ENCODE peak calls at places on chromosomes 5 and 9, in five cellular contexts. K is GM23338, Y is tibial artery, M is SK-N-SH, X is neural progenitor cell. W is an unnamed sample.

GRCh38 chr9:11064853-11065252 is 452.1 kb upstream of the PTPRD start:
- DNase-seq in M (peak; percentile 3), K (no peak), Y (no peak), X (no peak), W (peak; percentile 37)

GRCh38 chr5:135145985-135146384 is 112.0 kb upstream of the PITX1 start:
- DNase-seq in Y (no peak), X (no peak), M (no peak), K (no peak), W (no peak)

GRCh38 chr5:61280766-61281427 is 51.2 kb upstream of the ZSWIM6 start:
- DNase-seq in M (no peak), X (no peak), Y (no peak), K (no peak), W (no peak)

GRCh38 chr9:137453643-137454081 is 5.5 kb downstream of the NSMF start:
- DNase-seq in X (peak; percentile 97), K (peak; percentile 96), M (peak; percentile 93), Y (peak; percentile 84), W (peak; percentile 91)

GRCh38 chr5:35854248-35854647 is 2.4 kb upstream of the IL7R start:
- DNase-seq in Y (no peak), K (no peak), X (no peak), M (no peak), W (no peak)

GRCh38 chr9:130154816-130155215 is 17.4 kb upstream of the NCS1 start:
- DNase-seq in K (no peak), Y (no peak), M (no peak), X (no peak), W (no peak)

GRCh38 chr5:150512368-150512747 is 4.4 kb downstream of the NDST1 start:
- DNase-seq in K (no peak), M (no peak), Y (no peak), X (no peak), W (no peak)

GRCh38 chr9:69222953-69223352 is 48.9 kb downstream of the TJP2 start:
- DNase-seq in X (no peak), M (no peak), K (no peak), Y (no peak), W (no peak)

GRCh38 chr5:32506251-32506661 is 61.7 kb upstream of the ZFR start:
- DNase-seq in X (no peak), Y (no peak), K (no peak), M (no peak), W (no peak)

GRCh38 chr5:151822141-151822540 is 50.4 kb downstream of the G3BP1 start:
- DNase-seq in X (no peak), M (no peak), K (no peak), Y (no peak), W (no peak)

GRCh38 chr5:73998496-73998895 is 372.5 kb downstream of the ARHGEF28 start:
- DNase-seq in Y (no peak), M (no peak), K (no peak), X (no peak), W (no peak)

GRCh38 chr9:109182940-109183798 is 16.1 kb upstream of the FRRS1L start:
- DNase-seq in M (peak; percentile 62), Y (no peak), K (peak; percentile 73), X (peak; percentile 58), W (no peak)

GRCh38 chr9:38158628-38159027 is 89.6 kb upstream of the SHB start:
- DNase-seq in K (no peak), Y (no peak), M (no peak), X (no peak), W (no peak)

GRCh38 chr5:170491479-170491878 is 12.3 kb upstream of the KCNIP1 start:
- DNase-seq in M (no peak), Y (no peak), K (no peak), X (no peak), W (no peak)

GRCh38 chr9:37999501-38000189 is 69.4 kb downstream of the SHB start:
- DNase-seq in Y (no peak), K (no peak), M (no peak), X (peak; percentile 37), W (no peak)

GRCh38 chr5:125874717-125875116 is 548.5 kb upstream of the GRAMD2B start:
- DNase-seq in X (no peak), M (no peak), K (peak; percentile 63), Y (no peak), W (no peak)

GRCh38 chr5:136749016-136749415 is 383.7 kb upstream of the TRPC7 start:
- DNase-seq in K (no peak), M (no peak), Y (no peak), X (no peak), W (no peak)

GRCh38 chr9:104386425-104387069 is 117.5 kb upstream of the OR13F1 start:
- DNase-seq in M (peak; percentile 41), K (peak; percentile 71), Y (no peak), X (peak; percentile 54), W (no peak)

GRCh38 chr5:59525957-59526356 is 367.6 kb downstream of the PDE4D start:
- DNase-seq in K (no peak), Y (no peak), M (no peak), X (no peak), W (no peak)

GRCh38 chr5:176693477-176693851 is 46.2 kb downstream of the TSPAN17 start:
- DNase-seq in K (no peak), Y (no peak), M (no peak), X (no peak), W (no peak)

GRCh38 chr5:60143912-60144311 is 250.4 kb upstream of the PDE4D start:
- DNase-seq in M (no peak), Y (no peak), X (peak; percentile 1), K (no peak), W (no peak)

GRCh38 chr9:19161257-19162025 is 34.1 kb upstream of the PLIN2 start:
- DNase-seq in K (peak; percentile 15), M (no peak), Y (peak; percentile 71), X (no peak), W (no peak)

GRCh38 chr5:143166661-143167420 is 236.6 kb downstream of the NR3C1 start:
- DNase-seq in K (no peak), Y (no peak), X (no peak), M (no peak), W (no peak)

GRCh38 chr9:74285075-74285474 is 212.1 kb upstream of the RORB start:
- DNase-seq in M (no peak), X (no peak), Y (no peak), K (no peak), W (no peak)

GRCh38 chr5:2103940-2104339 is 221.2 kb upstream of the IRX4 start:
- DNase-seq in M (no peak), Y (no peak), K (no peak), X (no peak), W (no peak)

GRCh38 chr9:117435630-117436261 is 20.9 kb upstream of the ASTN2 start:
- DNase-seq in X (no peak), Y (no peak), K (no peak), M (no peak), W (no peak)

GRCh38 chr5:106454651-106455415 is 1215.9 kb downstream of the EFNA5 start:
- DNase-seq in K (peak; percentile 81), Y (no peak), M (peak; percentile 2), X (peak; percentile 76), W (no peak)

GRCh38 chr5:100761192-100761591 is 141.9 kb downstream of the ST8SIA4 start:
- DNase-seq in Y (no peak), K (no peak), X (no peak), M (no peak), W (no peak)

GRCh38 chr5:168879929-168880328 is 300.8 kb upstream of the PANK3 start:
- DNase-seq in K (no peak), Y (no peak), X (no peak), M (no peak), W (no peak)

GRCh38 chr5:33675958-33676464 is 215.8 kb downstream of the ADAMTS12 start:
- DNase-seq in M (no peak), X (no peak), Y (no peak), K (no peak), W (no peak)

GRCh38 chr5:75239681-75240080 is 3.0 kb upstream of the ANKRD31 start:
- DNase-seq in Y (no peak), M (no peak), K (peak; percentile 88), X (no peak), W (no peak)

GRCh38 chr9:9598723-9599122 is 1014.1 kb downstream of the PTPRD start:
- DNase-seq in Y (no peak), M (no peak), K (peak; percentile 38), X (no peak), W (no peak)

GRCh38 chr5:171868236-171868635 is 82.6 kb downstream of the SMIM23 start:
- DNase-seq in X (no peak), K (no peak), M (no peak), Y (no peak), W (no peak)

GRCh38 chr5:79759436-79759835 is 69.8 kb downstream of the CMYA5 start:
- DNase-seq in M (no peak), K (no peak), Y (no peak), X (no peak), W (no peak)

GRCh38 chr9:33133186-33133585 is 34.0 kb downstream of the B4GALT1 start:
- DNase-seq in K (no peak), Y (peak; percentile 16), X (no peak), M (no peak), W (no peak)

GRCh38 chr9:89719202-89719601 is 114.4 kb downstream of the GADD45G start:
- DNase-seq in Y (no peak), K (no peak), M (no peak), X (no peak), W (no peak)

DNA sequence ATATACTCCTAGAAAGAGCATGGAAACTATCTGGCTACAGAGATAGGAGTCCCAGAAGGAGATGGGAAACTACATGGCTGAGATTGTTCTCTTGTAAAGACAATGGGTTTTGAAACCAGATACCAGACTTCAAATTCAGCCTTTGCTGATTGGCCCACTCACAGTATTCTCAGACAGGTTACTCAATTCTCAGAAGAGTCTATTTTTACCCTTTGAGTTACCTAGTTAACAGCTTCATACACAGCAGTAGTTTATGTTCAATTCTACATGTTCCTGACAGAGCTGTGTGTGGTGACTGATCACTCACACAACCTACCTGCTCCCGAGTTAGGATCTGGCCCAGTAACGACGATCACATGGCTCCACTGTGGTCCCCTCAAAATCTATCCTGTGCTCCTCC is 14.0 kb downstream of the ZFP62 start:
- DNase-seq in X (no peak), K (no peak), Y (no peak), M (no peak), W (no peak)
- H3K36me3 ChIP-seq in X (peaks cover 51% of the 10 kb centered on the region), K (peaks cover 42% of the 10 kb centered on the region), Y (peaks cover 64% of the 10 kb centered on the region), M (peaks cover 41% of the 10 kb centered on the region), W (peaks cover 35% of the 10 kb centered on the region)

GRCh38 chr5:909994-910768 is 17.5 kb downstream of the TRIP13 start:
- DNase-seq in K (no peak), M (no peak), X (no peak), Y (no peak), W (no peak)
- H3K36me3 ChIP-seq in K (peaks cover 52% of the 10 kb centered on the region), M (peaks cover 47% of the 10 kb centered on the region), X (peaks cover 3% of the 10 kb centered on the region), Y (no peaks in the 10 kb centered on the region), W (peaks cover 17% of the 10 kb centered on the region)

GRCh38 chr5:64100203-64100602 is 65.4 kb upstream of the RNF180 start:
- DNase-seq in Y (no peak), X (no peak), M (no peak), K (no peak), W (no peak)

GRCh38 chr5:64096771-64097170 is 68.9 kb upstream of the RNF180 start:
- DNase-seq in M (no peak), Y (no peak), K (no peak), X (no peak), W (no peak)
- H3K36me3 ChIP-seq in M (no peaks in the 10 kb centered on the region), Y (no peaks in the 10 kb centered on the region), K (no peaks in the 10 kb centered on the region), X (no peaks in the 10 kb centered on the region), W (no peaks in the 10 kb centered on the region)

GRCh38 chr5:81646469-81646868 is 104.4 kb downstream of the SSBP2 start:
- DNase-seq in M (no peak), K (no peak), Y (no peak), X (no peak), W (no peak)
- H3K36me3 ChIP-seq in M (no peaks in the 10 kb centered on the region), K (no peaks in the 10 kb centered on the region), Y (no peaks in the 10 kb centered on the region), X (peaks cover 5% of the 10 kb centered on the region), W (no peaks in the 10 kb centered on the region)

W was measured in left lung.